ENCODE peak calls at places on chromosome 15, in six cellular contexts. One of them, this sample, is unnamed.

GRCh38 chr15:45276851-45277250 is 24.8 kb downstream of the SLC28A2 start:
- DNase-seq in hepatocyte: peak; percentile 58
- DNase-seq in psoas muscle: no peak
- DNase-seq in colonic mucosa: no peak
- DNase-seq in lung: no peak
- DNase-seq in heart left ventricle: no peak
- DNase-seq in this sample: no peak

GRCh38 chr15:66629817-66630576 is 64.2 kb upstream of the LCTL start:
- DNase-seq in hepatocyte: no peak
- DNase-seq in psoas muscle: no peak
- DNase-seq in colonic mucosa: no peak
- DNase-seq in lung: no peak
- DNase-seq in heart left ventricle: no peak
- DNase-seq in this sample: no peak

GRCh38 chr15:60074181-60074885 is 70.2 kb downstream of the FOXB1 start:
- DNase-seq in hepatocyte: peak; percentile 21
- DNase-seq in psoas muscle: no peak
- DNase-seq in colonic mucosa: peak; percentile 19
- DNase-seq in lung: no peak
- DNase-seq in heart left ventricle: no peak
- DNase-seq in this sample: no peak

GRCh38 chr15:93929375-93930094 is 301.8 kb upstream of the MCTP2 start:
- DNase-seq in hepatocyte: peak; percentile 42
- DNase-seq in psoas muscle: peak; percentile 59
- DNase-seq in colonic mucosa: peak; percentile 22
- DNase-seq in lung: no peak
- DNase-seq in heart left ventricle: peak; percentile 66
- DNase-seq in this sample: peak; percentile 76

GRCh38 chr15:73389971-73390544 is 21.3 kb upstream of the HCN4 start:
- DNase-seq in hepatocyte: no peak
- DNase-seq in psoas muscle: no peak
- DNase-seq in colonic mucosa: peak; percentile 26
- DNase-seq in lung: no peak
- DNase-seq in heart left ventricle: no peak
- DNase-seq in this sample: no peak

GRCh38 chr15:94206463-94207167 is 24.7 kb upstream of the MCTP2 start:
- DNase-seq in hepatocyte: no peak
- DNase-seq in psoas muscle: no peak
- DNase-seq in colonic mucosa: no peak
- DNase-seq in lung: no peak
- DNase-seq in heart left ventricle: no peak
- DNase-seq in this sample: peak; percentile 92

GRCh38 chr15:62254137-62254934 is 89.3 kb upstream of the C2CD4B start:
- DNase-seq in hepatocyte: peak; percentile 87
- DNase-seq in psoas muscle: peak; percentile 69
- DNase-seq in colonic mucosa: peak; percentile 74
- DNase-seq in lung: peak; percentile 48
- DNase-seq in heart left ventricle: peak; percentile 70
- DNase-seq in this sample: no peak

GRCh38 chr15:60228096-60228495 is 169.7 kb downstream of the ANXA2 start:
- DNase-seq in hepatocyte: peak; percentile 15
- DNase-seq in psoas muscle: no peak
- DNase-seq in colonic mucosa: no peak
- DNase-seq in lung: no peak
- DNase-seq in heart left ventricle: no peak
- DNase-seq in this sample: no peak

GRCh38 chr15:90489944-90490343 is 39.8 kb upstream of the CRTC3 start:
- DNase-seq in hepatocyte: no peak
- DNase-seq in psoas muscle: no peak
- DNase-seq in colonic mucosa: no peak
- DNase-seq in lung: no peak
- DNase-seq in heart left ventricle: no peak
- DNase-seq in this sample: no peak

GRCh38 chr15:45319472-45320214 is 58.7 kb downstream of the GATM start:
- DNase-seq in hepatocyte: no peak
- DNase-seq in psoas muscle: no peak
- DNase-seq in colonic mucosa: no peak
- DNase-seq in lung: no peak
- DNase-seq in heart left ventricle: no peak
- DNase-seq in this sample: peak; percentile 15

GRCh38 chr15:20645956-20646355 is 104.4 kb upstream of the GOLGA6L6 start:
- DNase-seq in hepatocyte: no peak
- DNase-seq in psoas muscle: no peak
- DNase-seq in colonic mucosa: no peak
- DNase-seq in lung: peak; percentile 62
- DNase-seq in heart left ventricle: peak; percentile 42
- DNase-seq in this sample: no peak

DNA sequence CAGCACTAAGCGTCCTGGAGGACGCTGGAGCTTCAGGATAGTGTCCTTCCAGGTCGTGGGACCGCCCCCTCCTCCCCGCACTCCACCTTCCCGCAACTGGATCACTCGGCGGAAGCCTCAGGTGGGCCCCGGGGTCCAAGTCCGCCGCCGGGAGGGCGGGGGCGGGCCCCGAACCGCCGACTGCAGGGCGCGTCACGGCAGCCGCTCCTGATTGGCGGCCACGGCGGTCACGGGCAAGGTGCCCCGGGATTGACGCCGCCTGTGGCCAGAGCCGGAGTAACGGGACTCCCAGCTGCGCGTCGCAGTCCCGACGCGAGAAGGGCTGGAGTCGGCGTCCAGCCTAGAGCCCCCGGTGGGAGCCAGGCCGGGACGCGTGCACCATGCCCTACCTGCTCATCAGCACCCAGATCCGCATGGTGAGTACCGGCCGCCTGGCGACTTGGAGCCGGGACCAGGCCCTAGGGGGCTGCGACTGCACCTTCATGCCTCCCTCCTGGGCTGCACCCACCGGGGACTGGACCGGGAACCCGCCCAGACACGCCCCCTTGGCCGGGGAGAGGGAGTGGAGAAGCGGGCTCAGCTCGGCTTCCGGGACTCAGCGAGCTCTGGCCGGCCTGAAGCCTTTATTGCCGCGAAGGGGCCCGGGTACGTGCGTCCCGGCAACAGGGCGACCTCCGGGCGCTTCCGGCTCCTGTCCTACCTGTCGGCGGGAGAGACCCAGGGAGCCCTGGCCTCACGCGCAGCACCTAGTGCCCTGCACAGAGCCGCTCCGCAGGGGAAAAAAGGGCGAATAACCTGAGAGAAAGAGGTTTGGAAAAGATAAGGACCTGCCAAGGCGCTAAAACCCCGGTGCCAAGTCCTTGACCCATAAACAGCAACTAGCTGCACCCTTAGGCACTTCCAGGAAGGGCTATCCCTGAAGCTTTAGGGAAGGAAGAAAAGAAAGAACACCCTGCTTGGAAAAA is at the start of gene GCHFR:
- DNase-seq in hepatocyte: peak; percentile 93
- DNase-seq in psoas muscle: peak; percentile 81
- DNase-seq in colonic mucosa: peak; percentile 88
- DNase-seq in lung: peak; percentile 80
- DNase-seq in heart left ventricle: peak; percentile 80
- DNase-seq in this sample: peak; percentile 41
- H3K4me1 ChIP-seq in hepatocyte: peaks cover 28% of the 10 kb centered on the region
- H3K4me1 ChIP-seq in psoas muscle: peaks cover 16% of the 10 kb centered on the region
- H3K4me1 ChIP-seq in colonic mucosa: peaks cover 19% of the 10 kb centered on the region
- H3K4me1 ChIP-seq in lung: peaks cover 3% of the 10 kb centered on the region
- H3K4me1 ChIP-seq in heart left ventricle: peaks cover 26% of the 10 kb centered on the region
- H3K4me1 ChIP-seq in this sample: peaks cover 16% of the 10 kb centered on the region

DNA sequence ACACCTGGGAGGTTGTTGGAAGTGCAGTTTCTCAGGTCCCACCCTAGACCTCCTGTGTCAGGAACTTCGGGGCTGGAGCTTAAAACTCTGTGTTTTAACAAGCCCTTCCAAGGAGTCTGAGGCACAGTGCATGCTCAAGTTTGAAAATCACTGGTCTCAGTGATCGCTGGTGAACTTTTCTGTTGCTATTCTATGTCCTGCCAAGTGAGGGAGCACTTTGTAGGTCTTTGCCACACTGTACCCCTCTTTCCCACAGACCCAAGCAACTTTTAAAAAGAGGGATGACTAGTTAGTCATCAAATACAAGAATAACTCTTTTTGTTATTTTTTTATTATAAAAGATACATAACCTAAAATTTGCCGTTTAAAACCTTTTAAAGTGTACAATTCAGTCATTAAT is 133.7 kb downstream of the AGBL1 start:
- DNase-seq in hepatocyte: no peak
- DNase-seq in psoas muscle: no peak
- DNase-seq in colonic mucosa: no peak
- DNase-seq in lung: no peak
- DNase-seq in heart left ventricle: no peak
- DNase-seq in this sample: no peak
- TF ChIP-seq CTCF in hepatocyte: peak; percentile 11
- TF ChIP-seq CTCF in psoas muscle: no peak
- TF ChIP-seq CTCF in colonic mucosa: no peak
- TF ChIP-seq CTCF in lung: no peak
- TF ChIP-seq CTCF in heart left ventricle: no peak
- TF ChIP-seq CTCF in this sample: peak; percentile 27

GRCh38 chr15:63504247-63504978 is at the start of gene USP3:
- DNase-seq in hepatocyte: peak; percentile 97
- DNase-seq in psoas muscle: peak; percentile 95
- DNase-seq in colonic mucosa: peak; percentile 96
- DNase-seq in lung: peak; percentile 94
- DNase-seq in heart left ventricle: peak; percentile 97
- DNase-seq in this sample: peak; percentile 77

GRCh38 chr15:63503739-63504246 is 600 bp upstream of the USP3 start:
- DNase-seq in hepatocyte: peak; percentile 90
- DNase-seq in psoas muscle: peak; percentile 74
- DNase-seq in colonic mucosa: no peak
- DNase-seq in lung: peak; percentile 64
- DNase-seq in heart left ventricle: no peak
- DNase-seq in this sample: peak; percentile 81

GRCh38 chr15:63504979-63505841 is 817 bp downstream of the USP3 start:
- DNase-seq in hepatocyte: peak; percentile 76
- DNase-seq in psoas muscle: peak; percentile 51
- DNase-seq in colonic mucosa: peak; percentile 76
- DNase-seq in lung: peak; percentile 60
- DNase-seq in heart left ventricle: peak; percentile 72
- DNase-seq in this sample: no peak

GRCh38 chr15:63506537-63507035 is 2.2 kb downstream of the USP3 start:
- DNase-seq in hepatocyte: no peak
- DNase-seq in psoas muscle: no peak
- DNase-seq in colonic mucosa: peak; percentile 58
- DNase-seq in lung: no peak
- DNase-seq in heart left ventricle: no peak
- DNase-seq in this sample: no peak

GRCh38 chr15:63505842-63506222 is 1.4 kb downstream of the USP3 start:
- DNase-seq in hepatocyte: no peak
- DNase-seq in psoas muscle: no peak
- DNase-seq in colonic mucosa: no peak
- DNase-seq in lung: no peak
- DNase-seq in heart left ventricle: no peak
- DNase-seq in this sample: no peak
- H3K27ac ChIP-seq in hepatocyte: peak overlapping the region; percentile 96
- H3K27ac ChIP-seq in psoas muscle: peak overlapping the region; percentile 94
- H3K27ac ChIP-seq in colonic mucosa: peak overlapping the region; percentile 95
- H3K27ac ChIP-seq in lung: peak overlapping the region; percentile 98
- H3K27ac ChIP-seq in heart left ventricle: peak overlapping the region; percentile 99
- H3K27ac ChIP-seq in this sample: peak overlapping the region; percentile 74

GRCh38 chr15:50259276-50259675 is 6.2 kb downstream of the HDC start:
- DNase-seq in hepatocyte: no peak
- DNase-seq in psoas muscle: no peak
- DNase-seq in colonic mucosa: no peak
- DNase-seq in lung: peak; percentile 1
- DNase-seq in heart left ventricle: no peak
- DNase-seq in this sample: no peak
- H3K4me1 ChIP-seq in hepatocyte: no peaks in the 10 kb centered on the region
- H3K4me1 ChIP-seq in psoas muscle: no peaks in the 10 kb centered on the region
- H3K4me1 ChIP-seq in colonic mucosa: no peaks in the 10 kb centered on the region
- H3K4me1 ChIP-seq in lung: peaks cover 3% of the 10 kb centered on the region
- H3K4me1 ChIP-seq in heart left ventricle: no peaks in the 10 kb centered on the region
- H3K4me1 ChIP-seq in this sample: no peaks in the 10 kb centered on the region

This sample was measured in foreskin keratinocyte.